ENCODE peak calls at places on chromosomes 3 and 15, in eight cellular contexts. One of them, this sample, is unnamed.

GRCh38 chr3:194330579-194330978 is 20.5 kb downstream of the CPN2 start:
- DNase-seq in T-helper 9 cell: no peak
- DNase-seq in astrocyte: peak; percentile 64
- DNase-seq in NCI-H2171: no peak
- DNase-seq in SHP77: no peak
- DNase-seq in progenitor cell of endocrine pancreas: no peak
- DNase-seq in H54: no peak
- DNase-seq in GDM1: no peak
- DNase-seq in this sample: no peak

GRCh38 chr3:186953011-186953487 is 22.7 kb downstream of the ST6GAL1 start:
- DNase-seq in T-helper 9 cell: no peak
- DNase-seq in astrocyte: peak; percentile 34
- DNase-seq in NCI-H2171: no peak
- DNase-seq in SHP77: no peak
- DNase-seq in progenitor cell of endocrine pancreas: no peak
- DNase-seq in H54: peak; percentile 30
- DNase-seq in GDM1: peak; percentile 68
- DNase-seq in this sample: no peak

GRCh38 chr3:39154323-39155021 is 1.1 kb upstream of the CSRNP1 start:
- DNase-seq in T-helper 9 cell: no peak
- DNase-seq in astrocyte: no peak
- DNase-seq in NCI-H2171: no peak
- DNase-seq in SHP77: peak; percentile 16
- DNase-seq in progenitor cell of endocrine pancreas: no peak
- DNase-seq in H54: peak; percentile 33
- DNase-seq in GDM1: no peak
- DNase-seq in this sample: peak; percentile 62

GRCh38 chr3:163726125-163726524 is 1352.2 kb downstream of the SI start:
- DNase-seq in T-helper 9 cell: no peak
- DNase-seq in astrocyte: no peak
- DNase-seq in NCI-H2171: no peak
- DNase-seq in SHP77: no peak
- DNase-seq in progenitor cell of endocrine pancreas: no peak
- DNase-seq in H54: no peak
- DNase-seq in GDM1: no peak
- DNase-seq in this sample: no peak

GRCh38 chr3:145750657-145751056 is 410.3 kb downstream of the PLOD2 start:
- DNase-seq in T-helper 9 cell: no peak
- DNase-seq in astrocyte: no peak
- DNase-seq in NCI-H2171: no peak
- DNase-seq in SHP77: no peak
- DNase-seq in progenitor cell of endocrine pancreas: no peak
- DNase-seq in H54: no peak
- DNase-seq in GDM1: no peak
- DNase-seq in this sample: no peak

GRCh38 chr3:52041118-52041847 is 15.1 kb downstream of the DUSP7 start:
- DNase-seq in T-helper 9 cell: no peak
- DNase-seq in astrocyte: no peak
- DNase-seq in NCI-H2171: no peak
- DNase-seq in SHP77: peak; percentile 25
- DNase-seq in progenitor cell of endocrine pancreas: no peak
- DNase-seq in H54: no peak
- DNase-seq in GDM1: no peak
- DNase-seq in this sample: no peak

GRCh38 chr15:31267161-31268107 is 59.2 kb upstream of the KLF13 start:
- DNase-seq in T-helper 9 cell: no peak
- DNase-seq in astrocyte: no peak
- DNase-seq in NCI-H2171: no peak
- DNase-seq in SHP77: peak; percentile 15
- DNase-seq in progenitor cell of endocrine pancreas: no peak
- DNase-seq in H54: no peak
- DNase-seq in GDM1: no peak
- DNase-seq in this sample: no peak

GRCh38 chr15:70347766-70348558 is 250.2 kb upstream of the TLE3 start:
- DNase-seq in T-helper 9 cell: no peak
- DNase-seq in astrocyte: no peak
- DNase-seq in NCI-H2171: peak; percentile 77
- DNase-seq in SHP77: no peak
- DNase-seq in progenitor cell of endocrine pancreas: no peak
- DNase-seq in H54: no peak
- DNase-seq in GDM1: no peak
- DNase-seq in this sample: no peak

GRCh38 chr3:127676456-127676855 is 3.7 kb downstream of the ABTB1 start:
- DNase-seq in T-helper 9 cell: no peak
- DNase-seq in astrocyte: no peak
- DNase-seq in NCI-H2171: peak; percentile 17
- DNase-seq in SHP77: no peak
- DNase-seq in progenitor cell of endocrine pancreas: no peak
- DNase-seq in H54: no peak
- DNase-seq in GDM1: no peak
- DNase-seq in this sample: no peak

This sample was measured in left colon.